ENCODE peak calls at places on chromosomes 1 and 21, in seven cellular contexts. N, G, X, W, D, Y and V are unnamed samples.

GRCh38 chr1:228799929-228800328 is 64.7 kb downstream of the RHOU start:
- DNase-seq in N (no peak), G (no peak), X (no peak), W (no peak), D (no peak), Y (no peak), V (no peak)

GRCh38 chr1:157369808-157370521 is 182.3 kb downstream of the FCRL5 start:
- DNase-seq in N (no peak), G (peak; percentile 48), X (peak; percentile 3), W (peak; percentile 53), D (peak; percentile 48), Y (no peak), V (peak; percentile 4)

GRCh38 chr1:54403808-54404261 is 2.4 kb downstream of the SSBP3 start:
- DNase-seq in N (no peak), G (no peak), X (no peak), W (peak; percentile 75), D (no peak), Y (no peak), V (no peak)

GRCh38 chr21:45846373-45847160 is 135.0 kb upstream of the COL6A1 start:
- DNase-seq in N (peak; percentile 43), G (no peak), X (no peak), W (peak; percentile 27), D (no peak), Y (no peak), V (no peak)

GRCh38 chr1:33295023-33295422 is 25.9 kb downstream of the A3GALT2 start:
- DNase-seq in N (no peak), G (no peak), X (no peak), W (no peak), D (peak; percentile 10), Y (no peak), V (no peak)

GRCh38 chr1:49052102-49052501 is 275.4 kb upstream of the BEND5 start:
- DNase-seq in N (no peak), G (no peak), X (no peak), W (no peak), D (peak; percentile 14), Y (no peak), V (no peak)

GRCh38 chr1:60547821-60548220 is 474.3 kb upstream of the C1orf87 start:
- DNase-seq in N (no peak), G (no peak), X (no peak), W (no peak), D (no peak), Y (no peak), V (no peak)

GRCh38 chr1:204296431-204296988 is 63.2 kb downstream of the PLEKHA6 start:
- DNase-seq in N (no peak), G (no peak), X (no peak), W (peak; percentile 51), D (no peak), Y (peak; percentile 82), V (peak; percentile 34)

GRCh38 chr1:43978551-43979260 is at the start of gene B4GALT2:
- DNase-seq in N (peak; percentile 55), G (no peak), X (no peak), W (no peak), D (peak; percentile 41), Y (no peak), V (peak; percentile 70)

GRCh38 chr1:3009021-3009420 is 12.2 kb upstream of the ACTRT2 start:
- DNase-seq in N (peak; percentile 5), G (no peak), X (no peak), W (no peak), D (no peak), Y (no peak), V (no peak)

GRCh38 chr1:228091084-228091483 is 8.6 kb downstream of the ARF1 start:
- DNase-seq in N (no peak), G (no peak), X (no peak), W (no peak), D (no peak), Y (no peak), V (no peak)

GRCh38 chr1:20426923-20427322 is 59.1 kb downstream of the CAMK2N1 start:
- DNase-seq in N (no peak), G (no peak), X (no peak), W (peak; percentile 89), D (no peak), Y (peak; percentile 52), V (peak; percentile 63)

GRCh38 chr1:74197657-74198552 is at the start of the genes FPGT and LRRIQ3:
- DNase-seq in N (peak; percentile 96), G (peak; percentile 90), X (peak; percentile 92), W (peak; percentile 97), D (peak; percentile 96), Y (peak; percentile 75), V (peak; percentile 86)

GRCh38 chr1:34842952-34843371 is 16.6 kb downstream of the SMIM12 start:
- DNase-seq in N (no peak), G (no peak), X (no peak), W (no peak), D (no peak), Y (no peak), V (no peak)

GRCh38 chr1:18673976-18674375 is 43.3 kb downstream of the PAX7 start:
- DNase-seq in N (no peak), G (no peak), X (no peak), W (no peak), D (no peak), Y (no peak), V (no peak)

GRCh38 chr21:22174746-22175145 is 1176.5 kb downstream of the NCAM2 start:
- DNase-seq in N (no peak), G (no peak), X (no peak), W (no peak), D (no peak), Y (no peak), V (no peak)

GRCh38 chr1:13540871-13541270 is 27.1 kb upstream of the LRRC38 start:
- DNase-seq in N (peak; percentile 62), G (no peak), X (no peak), W (no peak), D (no peak), Y (no peak), V (no peak)

GRCh38 chr21:36695671-36696389 is 3.1 kb upstream of the SIM2 start:
- DNase-seq in N (no peak), G (no peak), X (no peak), W (no peak), D (no peak), Y (no peak), V (no peak)

GRCh38 chr1:235056937-235057336 is 71.7 kb downstream of the TOMM20 start:
- DNase-seq in N (no peak), G (no peak), X (no peak), W (no peak), D (no peak), Y (no peak), V (no peak)

GRCh38 chr21:18334066-18334465 is 69.5 kb downstream of the TMPRSS15 start:
- DNase-seq in N (no peak), G (no peak), X (no peak), W (no peak), D (no peak), Y (no peak), V (peak; percentile 1)

GRCh38 chr21:44298301-44298700 is 1.6 kb upstream of the PFKL start:
- DNase-seq in N (no peak), G (no peak), X (no peak), W (no peak), D (no peak), Y (no peak), V (no peak)

GRCh38 chr21:14533555-14534400 is 12.3 kb downstream of the SAMSN1 start:
- DNase-seq in N (no peak), G (no peak), X (peak; percentile 34), W (peak; percentile 72), D (no peak), Y (no peak), V (no peak)

GRCh38 chr1:3679098-3679555 is 26.8 kb downstream of the TP73 start:
- DNase-seq in N (no peak), G (no peak), X (no peak), W (no peak), D (no peak), Y (no peak), V (no peak)

DNA sequence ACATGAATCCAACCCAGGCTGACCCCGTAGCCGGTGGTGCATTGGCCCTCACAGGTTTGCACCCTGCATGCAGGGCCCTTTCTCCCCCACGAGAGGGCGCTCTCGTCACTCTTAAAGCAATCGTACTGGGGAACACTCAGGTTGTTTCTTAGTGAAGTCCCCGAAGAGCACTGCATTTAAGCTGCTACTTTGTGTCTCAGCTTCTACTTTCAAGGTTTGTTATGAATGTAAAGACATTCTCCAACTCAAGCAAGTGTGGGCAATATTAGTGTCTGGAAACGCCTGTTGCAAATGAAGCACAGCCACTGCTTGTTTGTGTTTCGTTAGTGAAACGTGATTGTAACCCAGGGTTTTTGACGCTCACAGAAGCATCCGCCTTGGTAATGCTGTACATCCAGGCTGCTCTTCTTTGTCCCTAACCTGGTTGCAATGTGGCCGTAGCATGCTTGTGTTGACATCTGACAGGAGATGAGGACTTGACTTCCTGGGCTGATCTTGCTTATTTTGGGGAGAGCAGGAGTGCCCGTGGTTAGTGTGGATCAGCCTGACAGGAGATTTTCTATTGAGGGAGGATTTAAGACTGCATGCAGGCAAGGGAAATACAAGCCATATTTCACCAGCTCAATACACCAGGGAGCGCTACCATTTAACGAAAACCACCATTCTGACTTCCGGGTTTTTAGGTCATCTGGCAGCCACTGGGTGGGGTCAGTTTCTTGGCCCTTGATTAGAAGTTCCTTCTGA is 79.8 kb downstream of the ST6GALNAC3 start:
- DNase-seq in N (peak; percentile 62), G (peak; percentile 73), X (peak; percentile 56), W (peak; percentile 78), D (peak; percentile 73), Y (peak; percentile 7), V (peak; percentile 55)
- H3K4me3 ChIP-seq in N (peak overlapping the region; percentile 55), G (peak overlapping the region; percentile 26), X (peak overlapping the region; percentile 92), W (peak overlapping the region; percentile 25), D (peak overlapping the region; percentile 2), Y (peak overlapping the region; percentile 36), V (peak overlapping the region; percentile 15)

DNA sequence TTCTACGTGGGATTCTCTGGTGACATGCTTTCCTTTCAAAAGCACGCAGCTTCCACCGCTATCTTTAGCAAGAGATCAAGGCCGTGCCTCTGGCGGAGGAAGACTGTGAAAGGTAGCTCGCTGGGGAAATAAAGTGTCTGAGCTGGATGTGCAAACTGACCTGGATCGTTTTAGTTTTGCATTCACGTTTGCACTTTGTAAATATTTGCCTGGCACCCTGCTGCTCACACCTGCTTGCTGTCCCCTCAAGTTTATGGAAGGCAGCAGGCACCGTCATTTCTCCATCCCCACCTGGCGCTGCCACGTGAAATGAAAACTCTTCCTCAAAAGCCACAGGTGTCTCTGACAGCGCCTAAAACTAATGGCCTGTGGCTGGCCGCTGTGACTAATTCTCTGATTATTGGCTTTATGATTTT is 44.0 kb upstream of the TARDBP start:
- DNase-seq in N (no peak), G (peak; percentile 35), X (no peak), W (no peak), D (peak; percentile 45), Y (no peak), V (no peak)
- H3K4me3 ChIP-seq in N (peak overlapping the region; percentile 20), G (peak overlapping the region; percentile 13), X (no peak overlapping the region), W (peak overlapping the region; percentile 2), D (no peak overlapping the region), Y (no peak overlapping the region), V (no peak overlapping the region)

DNA sequence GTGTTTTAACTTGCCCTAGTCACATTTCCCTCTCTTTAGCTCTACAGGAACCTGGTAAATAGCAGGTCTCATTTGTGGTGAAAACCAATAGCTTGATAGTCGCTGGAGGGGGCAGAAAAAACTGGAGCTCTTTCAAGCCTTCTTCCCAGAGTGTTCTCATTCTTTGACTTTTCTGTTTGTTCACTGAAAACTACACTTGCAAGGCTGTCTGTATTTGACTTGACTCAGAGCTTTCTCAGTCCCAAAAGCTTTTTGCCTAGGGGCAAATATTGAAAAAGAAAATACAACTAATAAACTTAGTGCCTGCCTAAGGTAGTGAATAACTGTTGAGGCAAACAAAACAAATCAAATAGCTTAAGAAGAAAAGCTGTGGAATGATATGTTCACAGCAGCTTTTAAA is 217.1 kb upstream of the CHRM3 start:
- DNase-seq in N (no peak), G (no peak), X (no peak), W (no peak), D (no peak), Y (no peak), V (no peak)
- H3K4me3 ChIP-seq in N (no peak overlapping the region), G (no peak overlapping the region), X (no peak overlapping the region), W (no peak overlapping the region), D (no peak overlapping the region), Y (no peak overlapping the region), V (no peak overlapping the region)

GRCh38 chr1:226001852-226002666 is 2.9 kb upstream of the SDE2 start:
- DNase-seq in N (peak; percentile 40), G (peak; percentile 91), X (peak; percentile 45), W (peak; percentile 19), D (peak; percentile 83), Y (no peak), V (peak; percentile 57)
- H3K4me3 ChIP-seq in N (peak overlapping the region; percentile 30), G (no peak overlapping the region), X (peak overlapping the region; percentile 23), W (no peak overlapping the region), D (no peak overlapping the region), Y (no peak overlapping the region), V (no peak overlapping the region)